ENCODE peak calls at places on chromosome 12, in five cellular contexts. M is GF-D8, I is lower leg skin, E is ecto neural progenitor cell, P is Caco-2. L is an unnamed sample.

GRCh38 chr12:124898200-124898950 is 16.1 kb downstream of the UBC start:
- DNase-seq in M (peak), E (no peak), I (no peak), P (peak), L (peak)

GRCh38 chr12:31589896-31590729 is 823 bp downstream of the DENND5B start:
- DNase-seq in I (peak), M (no peak), E (peak), P (peak), L (no peak)

GRCh38 chr12:88420460-88420859 is 159.8 kb downstream of the KITLG start:
- DNase-seq in I (no peak), E (no peak), M (no peak), P (no peak), L (no peak)

GRCh38 chr12:87227157-87227556 is 802.0 kb downstream of the C12orf50 start:
- DNase-seq in M (no peak), E (no peak), I (no peak), P (no peak), L (no peak)

GRCh38 chr12:2114071-2114470 is 61.3 kb downstream of the CACNA1C start:
- DNase-seq in E (no peak), I (no peak), P (no peak), M (no peak), L (no peak)

GRCh38 chr12:55979069-55979468 is 5.2 kb downstream of the RAB5B start:
- DNase-seq in M (no peak), I (no peak), P (no peak), E (no peak), L (no peak)

GRCh38 chr12:99386907-99387306 is 260.6 kb upstream of the GARIN6 start:
- DNase-seq in E (no peak), M (no peak), P (peak), I (no peak), L (no peak)

GRCh38 chr12:57810450-57810849 is 8.1 kb downstream of the AVIL start:
- DNase-seq in I (no peak), M (no peak), P (no peak), E (no peak), L (no peak)

GRCh38 chr12:108764540-108765288 is 33.4 kb upstream of the CORO1C start:
- DNase-seq in E (no peak), I (no peak), P (no peak), M (no peak), L (no peak)

GRCh38 chr12:34210689-34211530 is 188.6 kb downstream of the ALG10 start:
- DNase-seq in I (no peak), P (no peak), M (no peak), E (no peak), L (no peak)

GRCh38 chr12:998020-998874 is 7.2 kb downstream of the ERC1 start:
- DNase-seq in I (no peak), E (no peak), P (peak), M (no peak), L (no peak)

GRCh38 chr12:56678852-56679251 is 9.2 kb downstream of the PTGES3 start:
- DNase-seq in P (no peak), M (no peak), E (peak), I (no peak), L (no peak)

GRCh38 chr12:62260733-62261683 is 804 bp downstream of the USP15 start:
- DNase-seq in I (peak), P (peak), M (peak), E (no peak), L (no peak)

GRCh38 chr12:110649341-110649847 is 35.5 kb downstream of the TCTN1 start:
- DNase-seq in I (no peak), M (no peak), E (no peak), P (peak), L (no peak)

GRCh38 chr12:114399664-114400211 is 6.2 kb downstream of the TBX5 start:
- DNase-seq in M (no peak), P (no peak), E (peak), I (no peak), L (no peak)

GRCh38 chr12:124742111-124742510 is 121.6 kb downstream of the SCARB1 start:
- DNase-seq in P (no peak), M (no peak), I (no peak), E (no peak), L (no peak)

GRCh38 chr12:55932546-55932919 is 1.6 kb downstream of the DGKA start:
- DNase-seq in M (peak), I (no peak), E (no peak), P (no peak), L (peak)

GRCh38 chr12:125193798-125194562 is 128.7 kb downstream of the AACS start:
- DNase-seq in E (no peak), M (no peak), I (no peak), P (no peak), L (no peak)

GRCh38 chr12:95942106-95942531 is 295 bp downstream of the CCDC38 start:
- DNase-seq in P (no peak), M (no peak), E (no peak), I (no peak), L (no peak)

GRCh38 chr12:11771356-11771755 is 121.9 kb downstream of the ETV6 start:
- DNase-seq in P (no peak), I (no peak), E (no peak), M (no peak), L (no peak)

GRCh38 chr12:15526033-15526432 is 203.7 kb downstream of the PTPRO start:
- DNase-seq in E (no peak), P (peak), I (no peak), M (no peak), L (no peak)

GRCh38 chr12:90999518-90999917 is 5.3 kb downstream of the EPYC start:
- DNase-seq in P (no peak), E (no peak), I (no peak), M (no peak), L (no peak)

GRCh38 chr12:31362115-31362758 is 36.3 kb upstream of the SINHCAF start:
- DNase-seq in P (peak), E (peak), I (no peak), M (no peak), L (no peak)

GRCh38 chr12:66269757-66270383 is 32.4 kb upstream of the HELB start:
- DNase-seq in I (no peak), P (no peak), E (peak), M (peak), L (no peak)

L was measured in stimulated activated naive CD4-positive, alpha-beta T cell.